ENCODE peak calls at places on chromosomes 13 and 19, in ten cellular contexts. R, C, Y, T, A, P, N, G, U and Q are unnamed samples. For H3K9me3, the result is how much of the 10 kb centered on the place peaks cover.

GRCh38 chr13:109206616-109207015 is 577.2 kb downstream of the MYO16 start:
- DNase-seq in R (no peak), C (no peak), Y (no peak), T (no peak), A (no peak), P (no peak), N (no peak), G (no peak), U (no peak), Q (no peak)

GRCh38 chr13:72255908-72256307 is 388.9 kb upstream of the DACH1 start:
- DNase-seq in R (peak), C (no peak), Y (no peak), T (no peak), A (peak), P (no peak), N (peak), G (no peak), U (no peak), Q (no peak)

GRCh38 chr13:57624565-57625435 is 6.7 kb upstream of the PCDH17 start:
- DNase-seq in R (peak), C (no peak), Y (no peak), T (no peak), A (no peak), P (no peak), N (peak), G (no peak), U (no peak), Q (no peak)

GRCh38 chr19:11480927-11481776 is at the start of gene ELAVL3:
- DNase-seq in R (no peak), C (no peak), Y (no peak), T (no peak), A (no peak), P (no peak), N (peak), G (no peak), U (no peak), Q (no peak)

GRCh38 chr13:47117268-47117667 is 220.4 kb upstream of the HTR2A start:
- DNase-seq in R (no peak), C (no peak), Y (no peak), T (no peak), A (no peak), P (no peak), N (no peak), G (no peak), U (no peak), Q (no peak)

GRCh38 chr19:17202249-17202648 is 12.9 kb upstream of the USE1 start:
- DNase-seq in R (peak), C (no peak), Y (no peak), T (no peak), A (no peak), P (no peak), N (no peak), G (no peak), U (peak), Q (no peak)

GRCh38 chr13:49457221-49457620 is 13.1 kb downstream of the SETDB2 start:
- DNase-seq in R (peak), C (no peak), Y (no peak), T (peak), A (no peak), P (no peak), N (no peak), G (no peak), U (no peak), Q (no peak)

GRCh38 chr13:89602655-89603054 is 1744.8 kb upstream of the MIR17HG start:
- DNase-seq in R (no peak), C (no peak), Y (no peak), T (no peak), A (no peak), P (no peak), N (no peak), G (no peak), U (no peak), Q (no peak)

GRCh38 chr13:71852082-71852481 is 14.9 kb downstream of the DACH1 start:
- DNase-seq in R (no peak), C (no peak), Y (no peak), T (no peak), A (no peak), P (no peak), N (no peak), G (no peak), U (no peak), Q (no peak)

GRCh38 chr13:42283574-42283973 is 11.6 kb downstream of the AKAP11 start:
- DNase-seq in R (peak), C (no peak), Y (no peak), T (no peak), A (no peak), P (no peak), N (no peak), G (no peak), U (no peak), Q (no peak)

GRCh38 chr19:1580382-1580781 is 12.3 kb upstream of the MEX3D start:
- DNase-seq in R (no peak), C (no peak), Y (no peak), T (no peak), A (no peak), P (no peak), N (no peak), G (no peak), U (no peak), Q (no peak)

GRCh38 chr19:1580957-1581356 is 11.7 kb downstream of the MBD3 start:
- DNase-seq in R (no peak), C (no peak), Y (no peak), T (no peak), A (no peak), P (no peak), N (no peak), G (no peak), U (no peak), Q (no peak)

GRCh38 chr19:1577929-1578618 is 9.9 kb upstream of the MEX3D start:
- DNase-seq in R (no peak), C (no peak), Y (no peak), T (no peak), A (no peak), P (no peak), N (no peak), G (no peak), U (no peak), Q (no peak)

GRCh38 chr19:1577090-1577928 is 9.2 kb upstream of the MEX3D start:
- DNase-seq in R (no peak), C (no peak), Y (no peak), T (no peak), A (no peak), P (no peak), N (no peak), G (no peak), U (no peak), Q (no peak)

DNA sequence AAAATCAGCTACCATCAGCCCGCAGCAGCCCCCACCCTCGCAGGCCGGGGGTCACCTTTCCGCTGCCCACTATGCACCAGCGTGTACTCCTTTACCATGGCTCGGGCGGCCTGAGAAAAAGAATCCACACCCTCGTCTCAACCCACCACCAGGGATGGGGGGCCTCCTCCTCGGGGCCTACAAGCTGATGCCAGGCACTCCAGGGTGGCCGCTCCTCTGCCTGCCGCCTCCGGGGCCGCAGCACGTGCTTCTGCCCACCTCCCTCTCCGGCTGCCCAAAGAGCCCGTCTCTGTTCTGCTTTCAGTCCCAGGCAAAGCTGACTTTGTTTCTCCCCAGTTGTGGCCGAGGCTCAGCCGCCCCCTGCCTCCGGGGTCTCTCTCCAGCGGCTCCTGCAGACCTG is 11.1 kb upstream of the MEX3D start:
- DNase-seq in R (no peak), C (no peak), Y (no peak), T (no peak), A (no peak), P (no peak), N (no peak), G (no peak), U (no peak), Q (no peak)
- TF ChIP-seq POLR2AphosphoS5 in R (no peak), C (no peak), Y (no peak), T (no peak), A (no peak), P (no peak), N (no peak), G (no peak), U (no peak), Q (no peak)

GRCh38 chr19:48837586-48838191 is 1.4 kb upstream of the HSD17B14 start:
- DNase-seq in R (no peak), C (no peak), Y (no peak), T (no peak), A (no peak), P (no peak), N (no peak), G (no peak), U (no peak), Q (no peak)

GRCh38 chr19:48833977-48834376 is 2.3 kb downstream of the HSD17B14 start:
- DNase-seq in R (no peak), C (no peak), Y (no peak), T (no peak), A (no peak), P (no peak), N (no peak), G (no peak), U (no peak), Q (no peak)

GRCh38 chr19:48836089-48837017 is at the start of gene HSD17B14:
- DNase-seq in R (peak), C (no peak), Y (no peak), T (peak), A (no peak), P (no peak), N (peak), G (no peak), U (no peak), Q (peak)

GRCh38 chr19:48837081-48837524 is 812 bp upstream of the HSD17B14 start:
- DNase-seq in R (peak), C (peak), Y (peak), T (peak), A (peak), P (peak), N (peak), G (no peak), U (peak), Q (peak)

DNA sequence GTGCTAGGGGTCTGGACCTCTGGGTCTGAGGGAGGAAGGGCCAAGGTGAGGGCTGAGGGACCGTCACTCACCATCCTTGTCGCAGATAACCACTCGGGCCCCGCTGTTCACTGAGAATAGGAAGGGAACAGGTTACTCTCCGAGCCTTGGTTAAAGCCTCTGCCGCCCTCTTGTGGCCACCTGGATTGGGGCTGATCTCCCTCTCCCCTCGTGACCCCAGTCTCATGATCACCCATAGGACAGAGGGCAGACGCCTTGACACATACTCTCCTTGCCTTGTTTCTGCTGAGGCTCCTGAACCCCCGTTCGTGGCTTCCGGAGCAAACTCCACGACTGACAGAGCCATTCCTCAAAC is 580 bp downstream of the HSD17B14 start:
- DNase-seq in R (peak), C (peak), Y (peak), T (peak), A (peak), P (peak), N (peak), G (peak), U (peak), Q (peak)
- H3K4me3 ChIP-seq in R (peak), C (peak), Y (peak), T (no peak), A (peak), P (peak), N (peak), G (peak), U (no peak), Q (peak)

DNA sequence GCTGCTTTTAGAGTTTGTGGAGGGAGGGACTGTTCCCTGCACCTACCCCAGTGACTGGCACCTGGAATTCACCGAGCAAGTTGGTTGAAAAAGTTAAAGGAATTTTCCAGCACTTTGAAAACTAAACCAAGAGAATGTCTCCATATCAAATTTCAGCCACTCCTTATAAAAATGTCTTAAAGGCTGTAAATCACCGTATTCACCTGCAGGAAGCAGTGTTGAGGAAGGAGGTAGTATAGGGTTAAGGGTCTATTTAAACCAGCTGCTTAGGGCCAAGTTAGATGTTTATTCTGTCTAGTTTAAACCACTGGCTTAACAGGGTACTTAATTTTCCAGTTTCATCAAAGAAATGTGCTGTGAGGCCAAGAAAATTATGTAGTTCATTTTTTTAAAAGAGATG is 3.8 kb upstream of the RAB20 start:
- DNase-seq in R (no peak), C (no peak), Y (no peak), T (no peak), A (no peak), P (no peak), N (no peak), G (no peak), U (no peak), Q (no peak)
- H3K9me3 ChIP-seq in R (under half), C (under half), Y (under half), T (under half), A (under half), P (under half), N (under half), G (under half), U (under half), Q (under half)

GRCh38 chr19:8343483-8343844 is 402 bp upstream of the KANK3 start:
- DNase-seq in R (no peak), C (no peak), Y (no peak), T (no peak), A (no peak), P (no peak), N (no peak), G (no peak), U (no peak), Q (no peak)

GRCh38 chr19:8340341-8341096 is 2.5 kb downstream of the KANK3 start:
- DNase-seq in R (peak), C (peak), Y (peak), T (peak), A (no peak), P (no peak), N (peak), G (no peak), U (peak), Q (no peak)

GRCh38 chr19:8342316-8342683 is 762 bp downstream of the KANK3 start:
- DNase-seq in R (no peak), C (no peak), Y (no peak), T (no peak), A (no peak), P (no peak), N (no peak), G (no peak), U (no peak), Q (no peak)

GRCh38 chr19:8338835-8339234 is 4.2 kb downstream of the KANK3 start:
- DNase-seq in R (no peak), C (no peak), Y (no peak), T (no peak), A (no peak), P (no peak), N (no peak), G (no peak), U (no peak), Q (no peak)

DNA sequence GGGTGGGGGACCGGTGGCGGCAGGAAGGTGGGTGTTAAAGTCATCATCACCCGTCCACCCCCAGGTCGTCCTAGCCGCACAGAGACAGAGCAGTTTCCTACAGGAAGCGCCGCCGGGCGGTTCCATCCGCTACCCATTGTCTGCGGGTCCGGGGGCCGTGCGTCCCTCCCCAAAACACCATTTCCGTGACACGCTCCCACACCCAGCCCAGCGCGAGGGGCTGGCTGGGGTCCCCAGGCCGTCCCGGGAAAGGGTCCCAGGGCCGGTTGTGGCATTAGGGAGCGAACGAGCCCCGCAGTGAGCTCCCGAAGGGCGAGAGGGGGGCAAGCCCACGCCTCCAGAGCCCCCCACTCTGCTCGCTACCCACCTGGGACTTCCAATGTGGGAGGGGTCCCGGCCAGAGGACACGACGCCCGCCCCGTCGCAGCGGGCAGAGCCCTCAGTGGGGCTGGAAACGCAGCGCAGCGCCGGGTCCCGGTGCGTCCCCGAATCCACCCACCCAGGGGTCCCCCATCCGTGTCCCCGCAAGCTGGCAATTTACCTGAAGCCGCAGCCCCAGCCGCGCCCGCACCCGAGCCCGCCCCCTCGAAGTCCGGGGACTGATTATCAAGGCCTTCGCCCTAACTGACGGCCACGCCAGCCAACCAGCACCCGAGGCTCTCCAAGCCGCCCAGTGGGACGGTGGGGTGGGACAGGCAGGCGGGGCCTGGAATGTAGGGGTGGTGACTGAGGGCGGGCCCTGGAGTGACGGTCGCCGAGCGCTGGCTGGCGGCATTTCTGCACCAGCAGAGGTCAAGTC is at the start of gene KANK3:
- DNase-seq in R (peak), C (peak), Y (peak), T (peak), A (peak), P (peak), N (peak), G (no peak), U (peak), Q (peak)
- TF ChIP-seq POLR2AphosphoS5 in R (peak), C (peak), Y (peak), T (peak), A (peak), P (peak), N (no peak), G (no peak), U (peak), Q (no peak)

DNA sequence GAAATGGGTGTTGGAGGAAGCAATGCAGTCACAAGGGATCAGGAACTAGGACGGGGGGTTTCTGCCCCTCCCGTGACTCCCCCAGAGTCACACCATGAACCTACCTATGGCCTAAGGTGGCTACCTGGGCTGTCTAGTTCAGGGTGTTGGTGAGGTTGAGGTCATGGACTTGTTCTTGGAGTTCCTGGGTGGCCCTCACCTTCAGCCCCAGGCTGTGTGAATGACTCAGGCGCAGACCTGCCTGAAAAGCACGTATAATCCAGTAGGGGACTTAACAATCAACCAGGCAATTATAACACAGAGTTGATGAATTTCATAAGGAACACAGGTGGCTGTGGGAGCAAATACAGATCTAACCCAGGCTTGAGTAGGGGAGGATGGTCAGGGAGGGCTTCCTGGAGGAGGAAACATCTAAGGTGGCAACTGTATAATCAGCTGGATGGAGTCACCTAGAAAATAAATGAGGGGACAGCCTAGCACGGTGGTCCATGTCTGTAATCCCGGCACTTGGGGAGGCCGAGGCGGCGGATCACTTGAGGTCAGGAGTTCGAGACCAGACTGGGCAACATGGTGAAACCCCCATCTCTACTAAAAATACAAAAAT is 25.6 kb upstream of the ADGRE1 start:
- DNase-seq in R (no peak), C (no peak), Y (no peak), T (no peak), A (no peak), P (no peak), N (no peak), G (no peak), U (peak), Q (no peak)
- H3K4me3 ChIP-seq in R (no peak), C (no peak), Y (no peak), T (no peak), A (no peak), P (no peak), N (no peak), G (no peak), U (no peak), Q (no peak)

GRCh38 chr13:80707000-80707983 is 366.4 kb upstream of the SPRY2 start:
- DNase-seq in R (no peak), C (no peak), Y (no peak), T (no peak), A (no peak), P (no peak), N (no peak), G (no peak), U (peak), Q (no peak)
- H3K9me3 ChIP-seq in R (under half), C (under half), Y (under half), T (under half), A (under half), P (under half), N (under half), G (under half), U (under half), Q (under half)